ENCODE peak calls at places on chromosomes 12 and 14, in five cellular contexts. B is RCC 7860, L is endothelial cell, F is aorta, W is GM12865. H is an unnamed sample.

GRCh38 chr14:29814153-29815057 is 113.2 kb downstream of the PRKD1 start:
- DNase-seq in B (no peak), L (no peak), F (peak; percentile 76), W (no peak), H (no peak)

GRCh38 chr12:51496907-51497306 is 72.3 kb downstream of the SLC4A8 start:
- DNase-seq in B (no peak), L (no peak), F (no peak), W (no peak), H (peak; percentile 9)

GRCh38 chr12:105843989-105844768 is 294.6 kb downstream of the NUAK1 start:
- DNase-seq in B (no peak), L (no peak), F (no peak), W (no peak), H (no peak)

GRCh38 chr12:111063296-111064026 is 143.1 kb upstream of the MYL2 start:
- DNase-seq in B (no peak), L (no peak), F (no peak), W (no peak), H (no peak)

GRCh38 chr12:62724947-62725447 is 210.0 kb downstream of the PPM1H start:
- DNase-seq in B (peak; percentile 96), L (no peak), F (no peak), W (no peak), H (no peak)

GRCh38 chr14:99884834-99885648 is 91.8 kb downstream of the EML1 start:
- DNase-seq in B (peak; percentile 35), L (peak; percentile 22), F (no peak), W (peak; percentile 64), H (peak; percentile 60)

GRCh38 chr12:112705037-112705632 is 86.4 kb upstream of the RPH3A start:
- DNase-seq in B (no peak), L (peak; percentile 16), F (no peak), W (no peak), H (no peak)

GRCh38 chr12:58364389-58365086 is 423.2 kb downstream of the ATP23 start:
- DNase-seq in B (peak; percentile 99), L (no peak), F (no peak), W (no peak), H (no peak)

GRCh38 chr12:91813701-91814100 is 331.9 kb downstream of the BTG1 start:
- DNase-seq in B (no peak), L (no peak), F (no peak), W (no peak), H (no peak)

GRCh38 chr14:20781805-20782204 is 737 bp downstream of the RNASE6 start:
- DNase-seq in B (no peak), L (no peak), F (no peak), W (peak; percentile 37), H (no peak)

GRCh38 chr12:128829870-128830504 is 6.2 kb upstream of the SLC15A4 start:
- DNase-seq in B (no peak), L (no peak), F (no peak), W (peak; percentile 95), H (no peak)

GRCh38 chr14:23831591-23831990 is 122.0 kb upstream of the DHRS4 start:
- DNase-seq in B (peak; percentile 5), L (no peak), F (no peak), W (peak; percentile 14), H (no peak)